ENCODE peak calls at places on chromosome 14, in four cellular contexts. Q, M, C and P are unnamed samples.

GRCh38 chr14:99832326-99832725 is 39.1 kb downstream of the EML1 start:
- DNase-seq in M (no peak), C (no peak), Q (no peak), P (no peak)

GRCh38 chr14:71346685-71347084 is 439.4 kb downstream of the PCNX1 start:
- DNase-seq in C (no peak), Q (no peak), M (no peak), P (no peak)

GRCh38 chr14:28161040-28161439 is 605.5 kb upstream of the FOXG1 start:
- DNase-seq in M (no peak), C (no peak), Q (no peak), P (no peak)

GRCh38 chr14:64704743-64705405 is 650 bp downstream of the PLEKHG3 start:
- DNase-seq in C (peak; percentile 15), Q (peak; percentile 60), M (peak; percentile 52), P (no peak)

GRCh38 chr14:21204167-21205025 is 48.5 kb upstream of the OR5AU1 start:
- DNase-seq in Q (no peak), C (no peak), M (no peak), P (no peak)

GRCh38 chr14:93994919-93995682 is 2.0 kb upstream of the CCDC197 start:
- DNase-seq in M (no peak), Q (peak; percentile 55), C (peak; percentile 88), P (peak; percentile 60)

GRCh38 chr14:97703006-97703760 is 906.0 kb downstream of the VRK1 start:
- DNase-seq in C (no peak), M (no peak), Q (no peak), P (no peak)

GRCh38 chr14:98614741-98615140 is 657.3 kb downstream of the BCL11B start:
- DNase-seq in M (no peak), C (no peak), Q (no peak), P (no peak)

GRCh38 chr14:59836116-59836515 is 34.5 kb downstream of the RTN1 start:
- DNase-seq in M (no peak), C (no peak), Q (no peak), P (no peak)

GRCh38 chr14:104977681-104978647 is at the start of gene AHNAK2:
- DNase-seq in M (peak; percentile 94), C (peak; percentile 67), Q (peak; percentile 67), P (peak; percentile 33)

GRCh38 chr14:48937796-48938195 is 648.4 kb downstream of the RPS29 start:
- DNase-seq in Q (no peak), C (peak; percentile 70), M (peak; percentile 19), P (peak; percentile 21)

GRCh38 chr14:52031781-52032180 is 37.1 kb downstream of the NID2 start:
- DNase-seq in Q (peak; percentile 42), M (no peak), C (peak; percentile 78), P (no peak)

GRCh38 chr14:64693766-64694165 is 10.5 kb upstream of the PLEKHG3 start:
- DNase-seq in M (no peak), Q (no peak), C (no peak), P (no peak)

GRCh38 chr14:96249016-96249415 is 7.0 kb upstream of the BDKRB1 start:
- DNase-seq in Q (no peak), M (peak; percentile 59), C (peak; percentile 93), P (no peak)

GRCh38 chr14:40221428-40221827 is 789.2 kb upstream of the FBXO33 start:
- DNase-seq in M (no peak), C (no peak), Q (no peak), P (no peak)

GRCh38 chr14:101078105-101078891 is 174.8 kb upstream of the RTL1 start:
- DNase-seq in C (no peak), Q (no peak), M (no peak), P (no peak)

GRCh38 chr14:100440207-100440631 is 117.1 kb downstream of the SLC25A47 start:
- DNase-seq in M (peak; percentile 86), Q (peak; percentile 73), C (peak; percentile 58), P (peak; percentile 61)

GRCh38 chr14:32996343-32996742 is 57.7 kb downstream of the NPAS3 start:
- DNase-seq in Q (no peak), M (no peak), C (no peak), P (no peak)

GRCh38 chr14:32998433-32998832 is 59.8 kb downstream of the NPAS3 start:
- DNase-seq in M (no peak), C (peak; percentile 9), Q (no peak), P (no peak)
- TF ChIP-seq CTCF in M (no peak), C (peak; percentile 55), Q (peak; percentile 30), P (peak; percentile 61)

DNA sequence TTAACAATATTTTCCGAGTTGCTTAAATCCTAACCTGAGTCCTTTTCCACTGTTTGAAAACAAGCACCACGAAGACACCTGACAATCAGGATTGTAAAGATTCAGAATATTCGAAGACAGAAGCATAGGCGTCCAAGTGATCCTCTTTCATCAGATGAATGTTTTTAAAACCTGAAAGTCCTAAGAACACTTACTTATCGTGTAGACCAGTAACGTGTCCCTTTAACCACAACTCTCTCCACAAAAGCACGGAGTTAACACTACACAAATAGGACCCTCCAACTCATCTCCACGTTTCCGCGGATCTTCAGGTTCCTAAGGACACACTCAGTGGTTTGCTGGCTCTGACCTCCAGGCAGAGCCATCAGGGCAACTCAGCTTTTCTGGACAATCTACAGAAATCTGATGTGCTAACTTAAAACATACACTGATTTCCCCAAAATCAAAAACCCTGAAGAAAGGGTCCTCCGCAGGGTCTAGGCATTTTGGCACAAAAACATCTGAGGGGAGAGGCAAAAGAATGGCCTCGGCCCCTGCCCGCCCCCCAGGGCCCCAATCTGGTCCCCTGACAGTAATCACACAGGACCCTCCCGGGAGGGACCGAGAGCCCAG is 1.1 kb downstream of the DICER1 start:
- DNase-seq in M (no peak), C (peak; percentile 25), Q (no peak), P (no peak)
- H3K4me1 ChIP-seq in M (peaks cover 20% of the 10 kb centered on the region), C (peaks cover 2% of the 10 kb centered on the region), Q (peaks cover 4% of the 10 kb centered on the region), P (peaks cover 17% of the 10 kb centered on the region)

GRCh38 chr14:25381498-25381897 is 331.6 kb upstream of the STXBP6 start:
- DNase-seq in M (peak; percentile 8), Q (no peak), C (no peak), P (no peak)
- TF ChIP-seq CTCF in M (peak; percentile 21), Q (peak; percentile 8), C (peak; percentile 7), P (peak; percentile 15)

GRCh38 chr14:92528486-92529100 is 15.0 kb downstream of the RIN3 start:
- DNase-seq in M (no peak), Q (no peak), C (no peak), P (no peak)
- H3K4me1 ChIP-seq in M (no peaks in the 10 kb centered on the region), Q (no peaks in the 10 kb centered on the region), C (peaks cover 26% of the 10 kb centered on the region), P (no peaks in the 10 kb centered on the region)

GRCh38 chr14:62181591-62181990 is 419.4 kb downstream of the SNAPC1 start:
- DNase-seq in Q (no peak), M (no peak), C (no peak), P (no peak)

GRCh38 chr14:62185078-62185477 is 422.9 kb downstream of the SNAPC1 start:
- DNase-seq in M (no peak), C (peak; percentile 18), Q (no peak), P (no peak)

GRCh38 chr14:62179367-62180018 is 417.3 kb downstream of the SNAPC1 start:
- DNase-seq in M (peak; percentile 85), C (peak; percentile 91), Q (peak; percentile 50), P (peak; percentile 30)
- TF ChIP-seq CTCF in M (peak; percentile 82), C (peak; percentile 86), Q (peak; percentile 42), P (peak; percentile 81)

GRCh38 chr14:69632154-69632553 is 20.8 kb downstream of the SUSD6 start:
- DNase-seq in Q (no peak), C (no peak), M (no peak), P (no peak)

GRCh38 chr14:69633238-69633637 is 21.8 kb downstream of the SUSD6 start:
- DNase-seq in M (no peak), C (no peak), Q (no peak), P (no peak)

GRCh38 chr14:69632752-69633151 is 21.4 kb downstream of the SUSD6 start:
- DNase-seq in Q (no peak), C (no peak), M (no peak), P (no peak)

GRCh38 chr14:69629225-69630127 is 18.1 kb downstream of the SUSD6 start:
- DNase-seq in M (no peak), C (peak; percentile 50), Q (no peak), P (no peak)

GRCh38 chr14:69631509-69631908 is 20.1 kb downstream of the SUSD6 start:
- DNase-seq in M (no peak), C (peak; percentile 94), Q (no peak), P (no peak)
- H3K4me1 ChIP-seq in M (peaks cover 62% of the 10 kb centered on the region), C (peaks cover 47% of the 10 kb centered on the region), Q (peaks cover 6% of the 10 kb centered on the region), P (no peaks in the 10 kb centered on the region)

DNA sequence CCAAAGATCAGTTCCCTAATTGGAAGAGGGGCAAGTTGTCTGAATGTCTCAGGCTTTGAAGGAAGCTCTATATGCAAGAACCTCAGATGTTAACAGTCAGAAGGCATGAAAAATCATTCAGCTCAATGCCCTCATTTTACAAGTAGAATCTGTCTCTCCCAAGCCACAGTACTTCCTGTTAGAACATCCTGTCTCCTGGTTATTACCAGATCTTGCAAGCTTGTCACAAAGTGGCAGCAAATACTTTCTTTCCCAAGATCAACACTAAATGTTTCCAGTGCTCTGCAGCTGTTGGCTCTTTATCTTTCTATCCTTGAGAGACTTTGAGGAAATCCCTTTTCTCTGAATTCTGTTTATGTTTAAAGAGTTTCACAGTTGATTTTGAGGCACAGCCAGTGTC is 235.5 kb downstream of the AKAP6 start:
- DNase-seq in C (peak; percentile 8), M (peak; percentile 28), Q (no peak), P (no peak)
- TF ChIP-seq CTCF in C (no peak), M (no peak), Q (no peak), P (no peak)

GRCh38 chr14:103894723-103895059 is 33.6 kb upstream of the TDRD9 start:
- DNase-seq in M (no peak), C (no peak), Q (no peak), P (no peak)
- H3K4me1 ChIP-seq in M (peaks cover 7% of the 10 kb centered on the region), C (no peaks in the 10 kb centered on the region), Q (peaks cover 50% of the 10 kb centered on the region), P (no peaks in the 10 kb centered on the region)

DNA sequence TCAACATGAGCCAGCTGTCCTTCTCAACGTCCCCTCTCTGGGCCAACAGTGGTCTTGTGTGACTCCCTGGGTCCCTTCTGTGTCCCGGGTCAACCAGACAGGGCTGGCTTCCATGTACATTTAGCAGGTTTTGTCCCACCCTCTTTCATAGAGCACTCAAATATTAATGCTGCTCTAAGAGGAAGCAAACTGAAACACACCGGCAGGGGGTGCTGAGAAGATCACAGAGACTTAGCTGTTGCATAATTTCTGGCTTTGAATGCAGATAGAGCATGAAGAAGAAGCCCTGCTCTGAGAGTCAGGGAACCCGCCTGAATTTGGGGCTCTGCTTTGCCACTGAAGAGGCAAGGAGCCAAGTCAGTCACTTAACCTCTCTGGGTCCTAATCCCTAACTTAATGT is 138.7 kb downstream of the ESRRB start:
- DNase-seq in C (peak; percentile 2), M (no peak), Q (peak; percentile 8), P (peak; percentile 47)
- TF ChIP-seq CTCF in C (peak; percentile 12), M (no peak), Q (peak; percentile 17), P (peak; percentile 69)